ENCODE peak calls at places on chromosomes 11 and 22, in seven cellular contexts. D is B cell; R is stimulated activated CD4-positive, alpha-beta T cell treated with anti-CD3 and anti-CD28 coated beads, Interleukin-1b, Interleukin-23, amount 100 ng/mL, for 24 hours; H is uterus; E is NCI-H345; V is GM12891; A is substantia nigra. C is an unnamed sample.

GRCh38 chr11:20047006-20047405 is 113.3 kb downstream of the DBX1 start:
- DNase-seq in H (no peak), D (no peak), E (no peak), A (no peak), V (no peak), R (no peak), C (no peak)

GRCh38 chr22:36029406-36029755 is 757 bp upstream of the RBFOX2 start:
- DNase-seq in R (no peak), A (no peak), E (no peak), V (no peak), D (no peak), H (no peak), C (no peak)

GRCh38 chr11:102850973-102851745 is 7.8 kb upstream of the MMP3 start:
- DNase-seq in H (no peak), A (no peak), D (no peak), V (no peak), E (no peak), R (no peak), C (no peak)

GRCh38 chr22:17366830-17367229 is 2.4 kb upstream of the CECR2 start:
- DNase-seq in D (peak; percentile 63), R (no peak), E (no peak), A (peak; percentile 34), V (peak; percentile 43), H (peak; percentile 22), C (peak; percentile 71)

GRCh38 chr22:35477911-35478582 is 62.6 kb upstream of the RASD2 start:
- DNase-seq in H (peak; percentile 95), R (no peak), V (no peak), A (no peak), E (peak; percentile 75), D (no peak), C (peak; percentile 74)

GRCh38 chr11:72773291-72773690 is 20.6 kb downstream of the STARD10 start:
- DNase-seq in H (peak; percentile 74), E (no peak), A (no peak), D (no peak), R (no peak), V (no peak), C (no peak)

GRCh38 chr22:41048791-41049717 is 43.3 kb upstream of the EP300 start:
- DNase-seq in D (no peak), R (no peak), V (no peak), E (no peak), H (peak; percentile 75), A (peak; percentile 13), C (peak; percentile 67)

GRCh38 chr11:45659818-45660160 is 5.6 kb downstream of the CHST1 start:
- DNase-seq in H (no peak), A (no peak), R (no peak), D (no peak), V (no peak), E (no peak), C (no peak)

GRCh38 chr11:12318791-12319733 is 58.3 kb upstream of the PARVA start:
- DNase-seq in R (no peak), H (peak; percentile 52), E (peak; percentile 96), D (no peak), A (no peak), V (no peak), C (no peak)

GRCh38 chr22:19122752-19123492 is 710 bp upstream of the DGCR2 start:
- DNase-seq in E (no peak), H (no peak), D (no peak), V (no peak), R (no peak), A (no peak), C (no peak)

GRCh38 chr11:29914203-29914930 is 102.5 kb downstream of the KCNA4 start:
- DNase-seq in A (no peak), H (no peak), E (no peak), V (no peak), R (no peak), D (no peak), C (no peak)

GRCh38 chr11:49208006-49208721 is at the start of gene FOLH1:
- DNase-seq in E (no peak), A (peak; percentile 58), H (peak; percentile 11), D (peak; percentile 4), V (peak; percentile 15), R (no peak), C (no peak)

GRCh38 chr11:128502736-128503135 is 84.6 kb downstream of the ETS1 start:
- DNase-seq in H (no peak), V (no peak), R (no peak), D (no peak), E (no peak), A (no peak), C (no peak)

GRCh38 chr11:67371549-67372231 is 1.7 kb downstream of the CLCF1 start:
- DNase-seq in V (no peak), H (peak; percentile 66), R (no peak), D (peak; percentile 82), E (peak; percentile 18), A (no peak), C (peak; percentile 48)

GRCh38 chr11:66568124-66568916 is at the start of gene CTSF:
- DNase-seq in A (peak; percentile 83), V (peak; percentile 93), R (peak; percentile 52), E (peak; percentile 71), D (peak; percentile 94), H (peak; percentile 83), C (no peak)

GRCh38 chr11:12091957-12092558 is 18.3 kb upstream of the MICAL2 start:
- DNase-seq in E (peak; percentile 83), V (no peak), A (no peak), H (no peak), D (no peak), R (no peak), C (no peak)

GRCh38 chr11:18771266-18772035 is 20.1 kb downstream of the PTPN5 start:
- DNase-seq in R (no peak), H (no peak), D (no peak), E (no peak), A (no peak), V (no peak), C (no peak)

GRCh38 chr22:30655532-30655931 is 12.1 kb downstream of the DUSP18 start:
- DNase-seq in V (no peak), H (no peak), R (no peak), A (no peak), D (peak; percentile 1), E (no peak), C (no peak)

GRCh38 chr11:101617735-101618332 is 34.0 kb upstream of the TRPC6 start:
- DNase-seq in V (no peak), H (no peak), D (no peak), A (no peak), E (no peak), R (no peak), C (no peak)

GRCh38 chr11:40271361-40271760 is 1188.1 kb downstream of the LRRC4C start:
- DNase-seq in V (no peak), D (no peak), A (no peak), H (no peak), R (no peak), E (no peak), C (no peak)

C was measured in mesothelial cell of epicardium.